ENCODE peak calls at places on chromosomes 7 and 10, in seven cellular contexts. J is mesenchymal stem cell; D is CD8-positive, alpha-beta memory T cell; Y is fibroblast of pulmonary artery; H is cardiac fibroblast; E is transverse colon; A is bronchial epithelial cell. Q is an unnamed sample.

GRCh38 chr7:311796-312195 is 21.8 kb downstream of the FOXL3 start:
- DNase-seq in J (no peak), D (no peak), Y (no peak), H (no peak), E (no peak), A (peak; percentile 81), Q (no peak)

GRCh38 chr10:31001740-31002139 is 29.9 kb downstream of the ZNF438 start:
- DNase-seq in J (no peak), D (no peak), Y (no peak), H (no peak), E (no peak), A (peak; percentile 44), Q (no peak)

GRCh38 chr7:83410989-83411591 is 237.8 kb downstream of the SEMA3E start:
- DNase-seq in J (peak; percentile 58), D (no peak), Y (peak; percentile 75), H (peak; percentile 77), E (no peak), A (peak; percentile 53), Q (peak; percentile 72)

GRCh38 chr10:16316733-16317132 is 120.1 kb upstream of the PTER start:
- DNase-seq in J (no peak), D (no peak), Y (no peak), H (no peak), E (no peak), A (no peak), Q (no peak)

GRCh38 chr7:2537981-2538851 is 17.1 kb downstream of the BRAT1 start:
- DNase-seq in J (no peak), D (no peak), Y (no peak), H (no peak), E (peak; percentile 5), A (no peak), Q (no peak)

GRCh38 chr10:58967551-58968418 is 208.7 kb upstream of the PHYHIPL start:
- DNase-seq in J (peak; percentile 6), D (no peak), Y (no peak), H (no peak), E (no peak), A (peak; percentile 18), Q (peak; percentile 86)

GRCh38 chr7:100649826-100650565 is 6.3 kb downstream of the ACTL6B start:
- DNase-seq in J (no peak), D (no peak), Y (peak; percentile 8), H (peak; percentile 16), E (no peak), A (peak; percentile 27), Q (peak; percentile 48)

GRCh38 chr7:32941181-32941995 is 15.9 kb upstream of the FKBP9 start:
- DNase-seq in J (peak; percentile 27), D (no peak), Y (no peak), H (no peak), E (no peak), A (peak; percentile 6), Q (no peak)

GRCh38 chr10:33772370-33773331 is 438.2 kb upstream of the NRP1 start:
- DNase-seq in J (peak; percentile 7), D (no peak), Y (peak; percentile 24), H (peak; percentile 34), E (no peak), A (peak; percentile 40), Q (peak; percentile 18)

GRCh38 chr7:84196007-84196551 is 1.5 kb upstream of the SEMA3A start:
- DNase-seq in J (peak; percentile 89), D (no peak), Y (peak; percentile 58), H (peak; percentile 64), E (no peak), A (peak; percentile 63), Q (peak; percentile 31)

GRCh38 chr7:90119178-90119971 is 34.9 kb upstream of the STEAP1 start:
- DNase-seq in J (no peak), D (no peak), Y (peak; percentile 20), H (peak; percentile 29), E (no peak), A (no peak), Q (peak; percentile 11)

GRCh38 chr7:130913721-130914588 is 179.9 kb upstream of the KLF14 start:
- DNase-seq in J (no peak), D (no peak), Y (no peak), H (no peak), E (no peak), A (no peak), Q (no peak)

GRCh38 chr10:79316671-79317431 is 30.4 kb upstream of the PPIF start:
- DNase-seq in J (peak; percentile 39), D (no peak), Y (no peak), H (no peak), E (no peak), A (no peak), Q (no peak)

GRCh38 chr7:24602860-24603456 is 29.7 kb downstream of the PALS2 start:
- DNase-seq in J (no peak), D (no peak), Y (no peak), H (no peak), E (no peak), A (no peak), Q (no peak)

GRCh38 chr10:33231621-33232350 is 102.7 kb downstream of the NRP1 start:
- DNase-seq in J (no peak), D (no peak), Y (no peak), H (no peak), E (no peak), A (no peak), Q (no peak)

GRCh38 chr10:78643513-78643912 is 425.3 kb upstream of the ZMIZ1 start:
- DNase-seq in J (no peak), D (no peak), Y (no peak), H (no peak), E (no peak), A (no peak), Q (no peak)

GRCh38 chr7:102431617-102432298 is 1.6 kb upstream of the ORAI2 start:
- DNase-seq in J (peak; percentile 41), D (peak; percentile 77), Y (no peak), H (no peak), E (peak; percentile 66), A (peak; percentile 17), Q (peak; percentile 41)

GRCh38 chr7:73715648-73716317 is 3.7 kb downstream of the STX1A start:
- DNase-seq in J (peak; percentile 97), D (no peak), Y (peak; percentile 92), H (peak; percentile 85), E (peak; percentile 28), A (peak; percentile 98), Q (peak; percentile 95)

GRCh38 chr10:99859585-99859984 is 77.1 kb downstream of the ABCC2 start:
- DNase-seq in J (no peak), D (no peak), Y (peak; percentile 31), H (no peak), E (no peak), A (peak; percentile 15), Q (peak; percentile 57)

GRCh38 chr7:69693042-69693441 is 94.8 kb downstream of the AUTS2 start:
- DNase-seq in J (no peak), D (no peak), Y (no peak), H (peak; percentile 33), E (no peak), A (no peak), Q (no peak)

GRCh38 chr10:24550680-24551079 is 173.0 kb downstream of the ARHGAP21 start:
- DNase-seq in J (no peak), D (no peak), Y (no peak), H (no peak), E (no peak), A (no peak), Q (no peak)

GRCh38 chr7:14934831-14935230 is 32.3 kb upstream of the DGKB start:
- DNase-seq in J (no peak), D (no peak), Y (no peak), H (no peak), E (no peak), A (no peak), Q (no peak)

GRCh38 chr7:134752006-134752760 is 27.3 kb upstream of the CALD1 start:
- DNase-seq in J (peak; percentile 70), D (no peak), Y (peak; percentile 70), H (peak; percentile 71), E (no peak), A (peak; percentile 87), Q (no peak)

GRCh38 chr10:122163182-122164027 is 107.7 kb upstream of the BTBD16 start:
- DNase-seq in J (peak; percentile 60), D (no peak), Y (no peak), H (peak; percentile 29), E (no peak), A (no peak), Q (peak; percentile 75)

GRCh38 chr10:94361161-94361794 is 1.5 kb downstream of the NOC3L start:
- DNase-seq in J (peak; percentile 48), D (no peak), Y (peak; percentile 36), H (peak; percentile 31), E (peak; percentile 26), A (peak; percentile 37), Q (no peak)

GRCh38 chr10:94357193-94357592 is 5.5 kb downstream of the NOC3L start:
- DNase-seq in J (no peak), D (no peak), Y (no peak), H (no peak), E (no peak), A (no peak), Q (no peak)

GRCh38 chr10:94355841-94356240 is 6.9 kb downstream of the NOC3L start:
- DNase-seq in J (no peak), D (no peak), Y (no peak), H (no peak), E (no peak), A (no peak), Q (no peak)

GRCh38 chr10:94362360-94363250 is at the start of gene NOC3L:
- DNase-seq in J (peak; percentile 96), D (peak; percentile 93), Y (peak; percentile 95), H (peak; percentile 96), E (peak; percentile 98), A (peak; percentile 87), Q (peak; percentile 99)

GRCh38 chr10:94358480-94358879 is 4.3 kb downstream of the NOC3L start:
- DNase-seq in J (peak; percentile 95), D (no peak), Y (peak; percentile 85), H (peak; percentile 86), E (no peak), A (peak; percentile 77), Q (no peak)
- H3K4me3 ChIP-seq in J (no peak overlapping the region), D (no peak overlapping the region), Y (peak overlapping the region; percentile 43), H (no peak overlapping the region), E (no peak overlapping the region), A (no peak overlapping the region), Q (no peak overlapping the region)

GRCh38 chr7:112271162-112271561 is 64.7 kb downstream of the ZNF277 start:
- DNase-seq in J (no peak), D (no peak), Y (no peak), H (no peak), E (no peak), A (no peak), Q (no peak)
- H3K4me3 ChIP-seq in J (no peak overlapping the region), D (no peak overlapping the region), Y (no peak overlapping the region), H (no peak overlapping the region), E (no peak overlapping the region), A (no peak overlapping the region), Q (no peak overlapping the region)

DNA sequence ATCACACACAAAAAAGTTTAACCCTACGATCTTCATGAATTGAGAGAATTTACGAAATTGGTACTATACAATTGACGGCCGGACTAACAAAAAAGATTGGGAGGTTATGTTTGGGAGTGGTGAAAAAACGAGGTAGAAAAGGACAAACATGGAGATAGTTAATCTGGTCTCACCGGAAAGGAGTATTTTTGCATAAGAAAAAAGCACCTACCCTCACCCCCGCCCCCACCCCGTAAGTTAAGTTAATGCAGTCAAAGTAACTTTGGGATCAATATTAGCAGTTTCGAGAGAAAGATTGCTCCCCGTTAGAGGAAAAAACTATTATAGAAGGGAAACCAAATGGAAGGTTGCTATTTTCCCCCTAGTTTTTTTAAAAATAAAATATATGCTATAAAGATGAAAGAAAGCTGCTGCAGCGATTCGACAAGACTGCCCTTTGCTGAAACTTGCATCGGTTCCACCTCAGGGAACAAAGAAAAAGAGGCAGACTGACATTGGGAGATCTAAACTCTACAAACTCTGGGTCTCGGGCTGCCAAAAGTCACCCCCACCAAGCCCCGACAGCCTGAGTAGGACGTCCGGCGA is 3.5 kb downstream of the SP8 start:
- DNase-seq in J (no peak), D (no peak), Y (no peak), H (no peak), E (no peak), A (no peak), Q (no peak)
- H3K4me3 ChIP-seq in J (no peak overlapping the region), D (no peak overlapping the region), Y (no peak overlapping the region), H (no peak overlapping the region), E (no peak overlapping the region), A (no peak overlapping the region), Q (no peak overlapping the region)

GRCh38 chr7:127683776-127684681 is 32.0 kb downstream of the SND1 start:
- DNase-seq in J (no peak), D (no peak), Y (peak; percentile 28), H (peak; percentile 27), E (no peak), A (no peak), Q (no peak)
- H3K4me3 ChIP-seq in J (no peak overlapping the region), D (no peak overlapping the region), Y (no peak overlapping the region), H (no peak overlapping the region), E (no peak overlapping the region), A (no peak overlapping the region), Q (no peak overlapping the region)